ENCODE peak calls at places on chromosomes 1 and 21, in seven cellular contexts. One of them, this sample, is unnamed.

GRCh38 chr1:154115180-154115579 is 39.7 kb downstream of the NUP210L start:
- DNase-seq in fibroblast of the aortic adventitia: no peak
- DNase-seq in activated CD4-positive, alpha-beta T cell treated with anti-CD3 and anti-CD28 coated beads for 4 hours: no peak
- DNase-seq in AG08396: no peak
- DNase-seq in stimulated activated naive CD4-positive, alpha-beta T cell: no peak
- DNase-seq in left ventricle myocardium superior: no peak
- DNase-seq in T-helper 1 cell: peak
- DNase-seq in this sample: no peak

GRCh38 chr1:27544818-27545612 is 55.0 kb upstream of the WASF2 start:
- DNase-seq in fibroblast of the aortic adventitia: peak
- DNase-seq in activated CD4-positive, alpha-beta T cell treated with anti-CD3 and anti-CD28 coated beads for 4 hours: no peak
- DNase-seq in AG08396: peak
- DNase-seq in stimulated activated naive CD4-positive, alpha-beta T cell: no peak
- DNase-seq in left ventricle myocardium superior: peak
- DNase-seq in T-helper 1 cell: no peak
- DNase-seq in this sample: no peak

GRCh38 chr1:45822644-45823043 is 19.2 kb downstream of the MAST2 start:
- DNase-seq in fibroblast of the aortic adventitia: no peak
- DNase-seq in activated CD4-positive, alpha-beta T cell treated with anti-CD3 and anti-CD28 coated beads for 4 hours: no peak
- DNase-seq in AG08396: no peak
- DNase-seq in stimulated activated naive CD4-positive, alpha-beta T cell: no peak
- DNase-seq in left ventricle myocardium superior: no peak
- DNase-seq in T-helper 1 cell: no peak
- DNase-seq in this sample: no peak

GRCh38 chr1:19453843-19454242 is 31.5 kb downstream of the CAPZB start:
- DNase-seq in fibroblast of the aortic adventitia: no peak
- DNase-seq in activated CD4-positive, alpha-beta T cell treated with anti-CD3 and anti-CD28 coated beads for 4 hours: no peak
- DNase-seq in AG08396: no peak
- DNase-seq in stimulated activated naive CD4-positive, alpha-beta T cell: no peak
- DNase-seq in left ventricle myocardium superior: peak
- DNase-seq in T-helper 1 cell: no peak
- DNase-seq in this sample: no peak

GRCh38 chr1:41438711-41439110 is 45.8 kb downstream of the EDN2 start:
- DNase-seq in fibroblast of the aortic adventitia: no peak
- DNase-seq in activated CD4-positive, alpha-beta T cell treated with anti-CD3 and anti-CD28 coated beads for 4 hours: no peak
- DNase-seq in AG08396: no peak
- DNase-seq in stimulated activated naive CD4-positive, alpha-beta T cell: no peak
- DNase-seq in left ventricle myocardium superior: no peak
- DNase-seq in T-helper 1 cell: no peak
- DNase-seq in this sample: no peak

GRCh38 chr1:200714504-200715187 is 24.0 kb upstream of the CAMSAP2 start:
- DNase-seq in fibroblast of the aortic adventitia: no peak
- DNase-seq in activated CD4-positive, alpha-beta T cell treated with anti-CD3 and anti-CD28 coated beads for 4 hours: no peak
- DNase-seq in AG08396: no peak
- DNase-seq in stimulated activated naive CD4-positive, alpha-beta T cell: no peak
- DNase-seq in left ventricle myocardium superior: no peak
- DNase-seq in T-helper 1 cell: no peak
- DNase-seq in this sample: no peak

GRCh38 chr1:111833334-111833733 is 77.6 kb downstream of the DDX20 start:
- DNase-seq in fibroblast of the aortic adventitia: peak
- DNase-seq in activated CD4-positive, alpha-beta T cell treated with anti-CD3 and anti-CD28 coated beads for 4 hours: no peak
- DNase-seq in AG08396: peak
- DNase-seq in stimulated activated naive CD4-positive, alpha-beta T cell: no peak
- DNase-seq in left ventricle myocardium superior: no peak
- DNase-seq in T-helper 1 cell: no peak
- DNase-seq in this sample: peak

GRCh38 chr1:163745204-163745603 is 423.4 kb downstream of the NUF2 start:
- DNase-seq in fibroblast of the aortic adventitia: no peak
- DNase-seq in activated CD4-positive, alpha-beta T cell treated with anti-CD3 and anti-CD28 coated beads for 4 hours: no peak
- DNase-seq in AG08396: no peak
- DNase-seq in stimulated activated naive CD4-positive, alpha-beta T cell: no peak
- DNase-seq in left ventricle myocardium superior: no peak
- DNase-seq in T-helper 1 cell: no peak
- DNase-seq in this sample: no peak

GRCh38 chr1:27145934-27146354 is 9.0 kb downstream of the SLC9A1 start:
- DNase-seq in fibroblast of the aortic adventitia: peak
- DNase-seq in activated CD4-positive, alpha-beta T cell treated with anti-CD3 and anti-CD28 coated beads for 4 hours: no peak
- DNase-seq in AG08396: peak
- DNase-seq in stimulated activated naive CD4-positive, alpha-beta T cell: no peak
- DNase-seq in left ventricle myocardium superior: no peak
- DNase-seq in T-helper 1 cell: no peak
- DNase-seq in this sample: peak

GRCh38 chr1:155126494-155127104 is 1.1 kb upstream of the EFNA1 start:
- DNase-seq in fibroblast of the aortic adventitia: peak
- DNase-seq in activated CD4-positive, alpha-beta T cell treated with anti-CD3 and anti-CD28 coated beads for 4 hours: peak
- DNase-seq in AG08396: no peak
- DNase-seq in stimulated activated naive CD4-positive, alpha-beta T cell: peak
- DNase-seq in left ventricle myocardium superior: peak
- DNase-seq in T-helper 1 cell: peak
- DNase-seq in this sample: peak

GRCh38 chr1:32335619-32335950 is 448 bp downstream of the MARCKSL1 start:
- DNase-seq in fibroblast of the aortic adventitia: no peak
- DNase-seq in activated CD4-positive, alpha-beta T cell treated with anti-CD3 and anti-CD28 coated beads for 4 hours: no peak
- DNase-seq in AG08396: no peak
- DNase-seq in stimulated activated naive CD4-positive, alpha-beta T cell: no peak
- DNase-seq in left ventricle myocardium superior: no peak
- DNase-seq in T-helper 1 cell: no peak
- DNase-seq in this sample: no peak

GRCh38 chr21:31557956-31558838 is 101.3 kb upstream of the SOD1 start:
- DNase-seq in fibroblast of the aortic adventitia: no peak
- DNase-seq in activated CD4-positive, alpha-beta T cell treated with anti-CD3 and anti-CD28 coated beads for 4 hours: peak
- DNase-seq in AG08396: no peak
- DNase-seq in stimulated activated naive CD4-positive, alpha-beta T cell: peak
- DNase-seq in left ventricle myocardium superior: no peak
- DNase-seq in T-helper 1 cell: peak
- DNase-seq in this sample: no peak

GRCh38 chr1:9595156-9595967 is 6.7 kb downstream of the TMEM201 start:
- DNase-seq in fibroblast of the aortic adventitia: no peak
- DNase-seq in activated CD4-positive, alpha-beta T cell treated with anti-CD3 and anti-CD28 coated beads for 4 hours: no peak
- DNase-seq in AG08396: no peak
- DNase-seq in stimulated activated naive CD4-positive, alpha-beta T cell: no peak
- DNase-seq in left ventricle myocardium superior: no peak
- DNase-seq in T-helper 1 cell: no peak
- DNase-seq in this sample: no peak

GRCh38 chr1:153396461-153396860 is 5.6 kb upstream of the S100A8 start:
- DNase-seq in fibroblast of the aortic adventitia: no peak
- DNase-seq in activated CD4-positive, alpha-beta T cell treated with anti-CD3 and anti-CD28 coated beads for 4 hours: no peak
- DNase-seq in AG08396: no peak
- DNase-seq in stimulated activated naive CD4-positive, alpha-beta T cell: no peak
- DNase-seq in left ventricle myocardium superior: no peak
- DNase-seq in T-helper 1 cell: no peak
- DNase-seq in this sample: no peak

GRCh38 chr1:167297222-167298214 is 76.8 kb downstream of the POU2F1 start:
- DNase-seq in fibroblast of the aortic adventitia: peak
- DNase-seq in activated CD4-positive, alpha-beta T cell treated with anti-CD3 and anti-CD28 coated beads for 4 hours: no peak
- DNase-seq in AG08396: peak
- DNase-seq in stimulated activated naive CD4-positive, alpha-beta T cell: no peak
- DNase-seq in left ventricle myocardium superior: no peak
- DNase-seq in T-helper 1 cell: no peak
- DNase-seq in this sample: peak

GRCh38 chr1:150406483-150406882 is 42.5 kb downstream of the RPRD2 start:
- DNase-seq in fibroblast of the aortic adventitia: peak
- DNase-seq in activated CD4-positive, alpha-beta T cell treated with anti-CD3 and anti-CD28 coated beads for 4 hours: no peak
- DNase-seq in AG08396: no peak
- DNase-seq in stimulated activated naive CD4-positive, alpha-beta T cell: no peak
- DNase-seq in left ventricle myocardium superior: no peak
- DNase-seq in T-helper 1 cell: no peak
- DNase-seq in this sample: no peak

GRCh38 chr1:203085528-203086406 is at the start of gene MYOG:
- DNase-seq in fibroblast of the aortic adventitia: no peak
- DNase-seq in activated CD4-positive, alpha-beta T cell treated with anti-CD3 and anti-CD28 coated beads for 4 hours: no peak
- DNase-seq in AG08396: no peak
- DNase-seq in stimulated activated naive CD4-positive, alpha-beta T cell: no peak
- DNase-seq in left ventricle myocardium superior: no peak
- DNase-seq in T-helper 1 cell: no peak
- DNase-seq in this sample: no peak

GRCh38 chr1:61797045-61797755 is 54.9 kb downstream of the PATJ start:
- DNase-seq in fibroblast of the aortic adventitia: no peak
- DNase-seq in activated CD4-positive, alpha-beta T cell treated with anti-CD3 and anti-CD28 coated beads for 4 hours: no peak
- DNase-seq in AG08396: no peak
- DNase-seq in stimulated activated naive CD4-positive, alpha-beta T cell: no peak
- DNase-seq in left ventricle myocardium superior: no peak
- DNase-seq in T-helper 1 cell: no peak
- DNase-seq in this sample: no peak

GRCh38 chr1:7352364-7352763 is 418.7 kb upstream of the VAMP3 start:
- DNase-seq in fibroblast of the aortic adventitia: no peak
- DNase-seq in activated CD4-positive, alpha-beta T cell treated with anti-CD3 and anti-CD28 coated beads for 4 hours: no peak
- DNase-seq in AG08396: no peak
- DNase-seq in stimulated activated naive CD4-positive, alpha-beta T cell: no peak
- DNase-seq in left ventricle myocardium superior: no peak
- DNase-seq in T-helper 1 cell: no peak
- DNase-seq in this sample: no peak

GRCh38 chr1:55580845-55581332 is 365.7 kb upstream of the USP24 start:
- DNase-seq in fibroblast of the aortic adventitia: peak
- DNase-seq in activated CD4-positive, alpha-beta T cell treated with anti-CD3 and anti-CD28 coated beads for 4 hours: no peak
- DNase-seq in AG08396: peak
- DNase-seq in stimulated activated naive CD4-positive, alpha-beta T cell: no peak
- DNase-seq in left ventricle myocardium superior: no peak
- DNase-seq in T-helper 1 cell: no peak
- DNase-seq in this sample: peak

GRCh38 chr1:168609133-168609715 is 32.8 kb downstream of the XCL1 start:
- DNase-seq in fibroblast of the aortic adventitia: peak
- DNase-seq in activated CD4-positive, alpha-beta T cell treated with anti-CD3 and anti-CD28 coated beads for 4 hours: no peak
- DNase-seq in AG08396: no peak
- DNase-seq in stimulated activated naive CD4-positive, alpha-beta T cell: no peak
- DNase-seq in left ventricle myocardium superior: peak
- DNase-seq in T-helper 1 cell: no peak
- DNase-seq in this sample: peak

This sample was measured in cardiac muscle cell.